ENCODE peak calls at places on chromosomes 4 and X, in eight cellular contexts. J is caudate nucleus; B is cardiac muscle cell; U is stimulated activated CD4-positive, alpha-beta T cell treated with anti-CD3 and anti-CD28 coated beads, Interleukin-15, amount 100 ng/mL, for 24 hours; W is NCI-H2171 treated with DMSO at 0.1 percent for 48 hours; R is CD4-positive, alpha-beta memory T cell; L is NB4; P is trophoblast cell. H is an unnamed sample.

GRCh38 chr4:77047037-77047436 is 28.8 kb downstream of the CCNI start:
- DNase-seq in J (no peak), B (peak), U (no peak), W (no peak), R (no peak), L (no peak), P (peak), H (no peak)

GRCh38 chr4:180610317-180610716 is 1632.9 kb upstream of the TENM3 start:
- DNase-seq in J (no peak), B (no peak), U (no peak), W (no peak), R (no peak), L (no peak), P (no peak), H (no peak)

GRCh38 chrX:20374866-20375530 is 108.3 kb upstream of the RPS6KA3 start:
- DNase-seq in J (no peak), B (no peak), U (no peak), W (no peak), R (no peak), L (peak), P (peak), H (no peak)

GRCh38 chrX:5780821-5781220 is 447.8 kb downstream of the NLGN4X start:
- DNase-seq in J (no peak), B (no peak), U (no peak), W (no peak), R (no peak), L (no peak), P (no peak), H (no peak)

GRCh38 chr4:89427765-89428164 is 120.2 kb upstream of the GPRIN3 start:
- DNase-seq in J (no peak), B (no peak), U (no peak), W (no peak), R (no peak), L (no peak), P (no peak), H (no peak)

GRCh38 chr4:101346562-101347266 is 612 bp downstream of the PPP3CA start:
- DNase-seq in J (peak), B (peak), U (peak), W (peak), R (no peak), L (no peak), P (peak), H (peak)

GRCh38 chr4:8185280-8185679 is 13.8 kb upstream of the SH3TC1 start:
- DNase-seq in J (no peak), B (peak), U (no peak), W (peak), R (no peak), L (peak), P (no peak), H (no peak)

GRCh38 chr4:105225500-105225899 is 78.8 kb downstream of the TET2 start:
- DNase-seq in J (no peak), B (no peak), U (no peak), W (no peak), R (no peak), L (no peak), P (no peak), H (no peak)

GRCh38 chr4:574346-575161 is 1.5 kb downstream of the TMEM271 start:
- DNase-seq in J (no peak), B (no peak), U (no peak), W (no peak), R (no peak), L (no peak), P (no peak), H (no peak)

GRCh38 chrX:11341274-11342256 is 48.4 kb downstream of the AMELX start:
- DNase-seq in J (no peak), B (peak), U (peak), W (no peak), R (no peak), L (peak), P (peak), H (no peak)

GRCh38 chr4:129167640-129168260 is 71.8 kb downstream of the C4orf33 start:
- DNase-seq in J (no peak), B (no peak), U (no peak), W (no peak), R (no peak), L (no peak), P (peak), H (no peak)

GRCh38 chr4:88938138-88938537 is 118.8 kb downstream of the FAM13A start:
- DNase-seq in J (no peak), B (peak), U (no peak), W (no peak), R (no peak), L (no peak), P (peak), H (no peak)

GRCh38 chr4:142095886-142096605 is 459.7 kb downstream of the IL15 start:
- DNase-seq in J (no peak), B (peak), U (no peak), W (no peak), R (no peak), L (no peak), P (peak), H (no peak)

GRCh38 chr4:94406668-94407437 is 44.9 kb upstream of the PDLIM5 start:
- DNase-seq in J (no peak), B (peak), U (peak), W (peak), R (peak), L (peak), P (peak), H (peak)

GRCh38 chrX:149079805-149080406 is 425.2 kb downstream of the IDS start:
- DNase-seq in J (no peak), B (no peak), U (no peak), W (no peak), R (no peak), L (no peak), P (no peak), H (no peak)

GRCh38 chr4:74499986-74500781 is 55.2 kb downstream of the AREG start:
- DNase-seq in J (no peak), B (peak), U (no peak), W (no peak), R (no peak), L (peak), P (no peak), H (no peak)

GRCh38 chr4:44553143-44553542 is 98.3 kb downstream of the YIPF7 start:
- DNase-seq in J (no peak), B (no peak), U (no peak), W (no peak), R (no peak), L (no peak), P (peak), H (no peak)

GRCh38 chr4:117893207-117893606 is 141.1 kb upstream of the NDST3 start:
- DNase-seq in J (no peak), B (no peak), U (no peak), W (no peak), R (no peak), L (no peak), P (no peak), H (no peak)